ENCODE peak calls at places on chromosomes 4 and X, in eight cellular contexts. One of them, this sample, is unnamed. For H3K4me1 and H3K36me3, the result is how much of the 10 kb centered on the place peaks cover.

GRCh38 chrX:103864886-103865534 is 33.0 kb upstream of the RAB9B start:
- DNase-seq in neuronal stem cell: no peak
- DNase-seq in GM23248: peak
- DNase-seq in aorta: no peak
- DNase-seq in colonic mucosa: no peak
- DNase-seq in SK-N-SH: no peak
- DNase-seq in tibial artery: no peak
- DNase-seq in MM.1S: no peak
- DNase-seq in this sample: no peak

GRCh38 chrX:7586126-7586525 is 256.8 kb upstream of the VCX start:
- DNase-seq in aorta: no peak
- DNase-seq in SK-N-SH: peak
- DNase-seq in colonic mucosa: no peak
- DNase-seq in neuronal stem cell: peak
- DNase-seq in tibial artery: no peak
- DNase-seq in GM23248: peak
- DNase-seq in MM.1S: peak
- DNase-seq in this sample: no peak

GRCh38 chr4:28209371-28209924 is 1348.8 kb downstream of the STIM2 start:
- DNase-seq in neuronal stem cell: no peak
- DNase-seq in MM.1S: no peak
- DNase-seq in GM23248: no peak
- DNase-seq in colonic mucosa: no peak
- DNase-seq in tibial artery: no peak
- DNase-seq in SK-N-SH: no peak
- DNase-seq in aorta: no peak
- DNase-seq in this sample: no peak

GRCh38 chrX:97728225-97728624 is 844.5 kb downstream of the RPA4 start:
- DNase-seq in colonic mucosa: no peak
- DNase-seq in neuronal stem cell: no peak
- DNase-seq in aorta: no peak
- DNase-seq in SK-N-SH: no peak
- DNase-seq in tibial artery: no peak
- DNase-seq in MM.1S: no peak
- DNase-seq in GM23248: no peak
- DNase-seq in this sample: no peak

GRCh38 chr4:104677122-104677521 is 182.4 kb upstream of the CXXC4 start:
- DNase-seq in aorta: no peak
- DNase-seq in MM.1S: no peak
- DNase-seq in SK-N-SH: no peak
- DNase-seq in neuronal stem cell: peak
- DNase-seq in tibial artery: no peak
- DNase-seq in colonic mucosa: peak
- DNase-seq in GM23248: no peak
- DNase-seq in this sample: peak

GRCh38 chr4:74920704-74921103 is 12.2 kb upstream of the PARM1 start:
- DNase-seq in SK-N-SH: no peak
- DNase-seq in neuronal stem cell: no peak
- DNase-seq in GM23248: no peak
- DNase-seq in tibial artery: no peak
- DNase-seq in MM.1S: no peak
- DNase-seq in aorta: no peak
- DNase-seq in colonic mucosa: no peak
- DNase-seq in this sample: no peak

GRCh38 chr4:10008208-10009005 is 12.9 kb downstream of the SLC2A9 start:
- DNase-seq in GM23248: peak
- DNase-seq in MM.1S: no peak
- DNase-seq in colonic mucosa: no peak
- DNase-seq in tibial artery: no peak
- DNase-seq in neuronal stem cell: no peak
- DNase-seq in aorta: no peak
- DNase-seq in SK-N-SH: peak
- DNase-seq in this sample: no peak

GRCh38 chrX:144946696-144947095 is 300.6 kb upstream of the SPANXN1 start:
- DNase-seq in colonic mucosa: no peak
- DNase-seq in neuronal stem cell: no peak
- DNase-seq in GM23248: no peak
- DNase-seq in tibial artery: no peak
- DNase-seq in aorta: no peak
- DNase-seq in MM.1S: no peak
- DNase-seq in SK-N-SH: no peak
- DNase-seq in this sample: no peak

GRCh38 chrX:37330642-37331041 is 18.5 kb upstream of the PRRG1 start:
- DNase-seq in SK-N-SH: no peak
- DNase-seq in aorta: no peak
- DNase-seq in GM23248: no peak
- DNase-seq in colonic mucosa: no peak
- DNase-seq in neuronal stem cell: no peak
- DNase-seq in MM.1S: no peak
- DNase-seq in tibial artery: no peak
- DNase-seq in this sample: no peak

GRCh38 chr4:14767142-14767541 is 235.1 kb upstream of the CPEB2 start:
- DNase-seq in GM23248: no peak
- DNase-seq in neuronal stem cell: no peak
- DNase-seq in SK-N-SH: no peak
- DNase-seq in tibial artery: no peak
- DNase-seq in MM.1S: peak
- DNase-seq in colonic mucosa: no peak
- DNase-seq in aorta: no peak
- DNase-seq in this sample: no peak

GRCh38 chr4:101157415-101158135 is 189.8 kb downstream of the PPP3CA start:
- DNase-seq in GM23248: peak
- DNase-seq in MM.1S: no peak
- DNase-seq in aorta: no peak
- DNase-seq in colonic mucosa: no peak
- DNase-seq in neuronal stem cell: no peak
- DNase-seq in tibial artery: no peak
- DNase-seq in SK-N-SH: no peak
- DNase-seq in this sample: no peak

GRCh38 chrX:134868766-134869495 is 121.9 kb upstream of the SMIM10 start:
- DNase-seq in tibial artery: no peak
- DNase-seq in aorta: no peak
- DNase-seq in neuronal stem cell: no peak
- DNase-seq in GM23248: peak
- DNase-seq in SK-N-SH: no peak
- DNase-seq in MM.1S: no peak
- DNase-seq in colonic mucosa: no peak
- DNase-seq in this sample: no peak

GRCh38 chrX:154295664-154296310 is at the start of gene TKTL1:
- DNase-seq in SK-N-SH: no peak
- DNase-seq in aorta: no peak
- DNase-seq in neuronal stem cell: no peak
- DNase-seq in GM23248: no peak
- DNase-seq in colonic mucosa: no peak
- DNase-seq in MM.1S: no peak
- DNase-seq in tibial artery: no peak
- DNase-seq in this sample: no peak

GRCh38 chr4:147480891-147481576 is at the start of gene EDNRA:
- DNase-seq in SK-N-SH: peak
- DNase-seq in tibial artery: peak
- DNase-seq in GM23248: peak
- DNase-seq in MM.1S: no peak
- DNase-seq in neuronal stem cell: peak
- DNase-seq in aorta: peak
- DNase-seq in colonic mucosa: no peak
- DNase-seq in this sample: no peak

GRCh38 chrX:45187731-45188130 is 12.9 kb downstream of the DIPK2B start:
- DNase-seq in GM23248: peak
- DNase-seq in SK-N-SH: no peak
- DNase-seq in tibial artery: no peak
- DNase-seq in aorta: no peak
- DNase-seq in colonic mucosa: no peak
- DNase-seq in neuronal stem cell: no peak
- DNase-seq in MM.1S: no peak
- DNase-seq in this sample: no peak

GRCh38 chr4:10123227-10124101 is 6.9 kb upstream of the WDR1 start:
- DNase-seq in neuronal stem cell: no peak
- DNase-seq in colonic mucosa: peak
- DNase-seq in aorta: no peak
- DNase-seq in GM23248: no peak
- DNase-seq in MM.1S: peak
- DNase-seq in tibial artery: no peak
- DNase-seq in SK-N-SH: peak
- DNase-seq in this sample: peak

GRCh38 chrX:126701380-126701779 is 118.1 kb upstream of the PRR32 start:
- DNase-seq in neuronal stem cell: no peak
- DNase-seq in aorta: no peak
- DNase-seq in SK-N-SH: no peak
- DNase-seq in GM23248: no peak
- DNase-seq in MM.1S: no peak
- DNase-seq in colonic mucosa: no peak
- DNase-seq in tibial artery: no peak
- DNase-seq in this sample: no peak

GRCh38 chr4:138255917-138256597 is 13.9 kb upstream of the SLC7A11 start:
- DNase-seq in neuronal stem cell: no peak
- DNase-seq in SK-N-SH: no peak
- DNase-seq in MM.1S: no peak
- DNase-seq in GM23248: no peak
- DNase-seq in colonic mucosa: no peak
- DNase-seq in aorta: no peak
- DNase-seq in tibial artery: no peak
- DNase-seq in this sample: no peak
- H3K4me1 ChIP-seq in neuronal stem cell: under half
- H3K4me1 ChIP-seq in SK-N-SH: under half
- H3K4me1 ChIP-seq in MM.1S: under half
- H3K4me1 ChIP-seq in GM23248: under half
- H3K4me1 ChIP-seq in colonic mucosa: under half
- H3K4me1 ChIP-seq in aorta: under half
- H3K4me1 ChIP-seq in tibial artery: under half
- H3K4me1 ChIP-seq in this sample: under half

GRCh38 chr4:39758176-39758575 is 60.2 kb downstream of the UBE2K start:
- DNase-seq in GM23248: no peak
- DNase-seq in SK-N-SH: no peak
- DNase-seq in colonic mucosa: no peak
- DNase-seq in MM.1S: no peak
- DNase-seq in neuronal stem cell: no peak
- DNase-seq in tibial artery: no peak
- DNase-seq in aorta: no peak
- DNase-seq in this sample: no peak
- H3K36me3 ChIP-seq in GM23248: under half
- H3K36me3 ChIP-seq in SK-N-SH: half or more
- H3K36me3 ChIP-seq in colonic mucosa: under half
- H3K36me3 ChIP-seq in MM.1S: under half
- H3K36me3 ChIP-seq in neuronal stem cell: under half
- H3K36me3 ChIP-seq in tibial artery: under half
- H3K36me3 ChIP-seq in aorta: under half
- H3K36me3 ChIP-seq in this sample: under half

GRCh38 chr4:61817071-61817470 is 616.9 kb downstream of the ADGRL3 start:
- DNase-seq in neuronal stem cell: no peak
- DNase-seq in MM.1S: no peak
- DNase-seq in SK-N-SH: no peak
- DNase-seq in colonic mucosa: no peak
- DNase-seq in tibial artery: no peak
- DNase-seq in GM23248: no peak
- DNase-seq in aorta: no peak
- DNase-seq in this sample: no peak

DNA sequence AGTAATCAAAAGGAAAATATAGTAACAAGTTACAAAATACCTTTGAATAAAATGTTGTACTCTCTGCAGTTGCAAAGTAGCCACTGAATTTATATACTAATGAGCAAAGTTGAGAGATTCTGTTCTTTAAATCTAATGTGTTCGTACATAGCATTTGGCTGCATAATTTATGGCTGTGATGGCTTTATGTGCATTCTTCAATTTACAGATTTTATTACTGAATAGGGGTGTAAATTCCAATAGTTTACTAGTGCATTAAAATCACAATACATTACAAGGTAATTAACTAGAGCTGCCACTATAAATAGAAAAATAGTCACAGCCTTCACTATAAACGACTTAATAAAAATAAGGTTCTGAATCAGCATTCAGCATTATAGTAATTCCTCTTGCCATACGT is 620.0 kb downstream of the ADGRL3 start:
- DNase-seq in aorta: no peak
- DNase-seq in tibial artery: no peak
- DNase-seq in GM23248: no peak
- DNase-seq in colonic mucosa: no peak
- DNase-seq in SK-N-SH: no peak
- DNase-seq in neuronal stem cell: no peak
- DNase-seq in MM.1S: no peak
- DNase-seq in this sample: no peak
- H3K27ac ChIP-seq in aorta: no peak
- H3K27ac ChIP-seq in tibial artery: no peak
- H3K27ac ChIP-seq in GM23248: no peak
- H3K27ac ChIP-seq in colonic mucosa: no peak
- H3K27ac ChIP-seq in SK-N-SH: no peak
- H3K27ac ChIP-seq in neuronal stem cell: no peak
- H3K27ac ChIP-seq in MM.1S: no peak
- H3K27ac ChIP-seq in this sample: no peak

GRCh38 chrX:112841114-112841819 is 636 bp upstream of the AMOT start:
- DNase-seq in tibial artery: peak
- DNase-seq in MM.1S: peak
- DNase-seq in colonic mucosa: peak
- DNase-seq in GM23248: peak
- DNase-seq in neuronal stem cell: peak
- DNase-seq in SK-N-SH: peak
- DNase-seq in aorta: peak
- DNase-seq in this sample: peak

GRCh38 chrX:112837531-112837930 is 3.1 kb downstream of the AMOT start:
- DNase-seq in aorta: no peak
- DNase-seq in neuronal stem cell: peak
- DNase-seq in tibial artery: no peak
- DNase-seq in MM.1S: no peak
- DNase-seq in GM23248: no peak
- DNase-seq in colonic mucosa: no peak
- DNase-seq in SK-N-SH: no peak
- DNase-seq in this sample: no peak

GRCh38 chrX:112841820-112842157 is 1.2 kb upstream of the AMOT start:
- DNase-seq in colonic mucosa: no peak
- DNase-seq in neuronal stem cell: no peak
- DNase-seq in tibial artery: no peak
- DNase-seq in MM.1S: no peak
- DNase-seq in GM23248: no peak
- DNase-seq in SK-N-SH: no peak
- DNase-seq in aorta: no peak
- DNase-seq in this sample: no peak

GRCh38 chrX:112839856-112840255 is 775 bp downstream of the AMOT start:
- DNase-seq in colonic mucosa: no peak
- DNase-seq in MM.1S: no peak
- DNase-seq in tibial artery: no peak
- DNase-seq in neuronal stem cell: no peak
- DNase-seq in SK-N-SH: no peak
- DNase-seq in aorta: no peak
- DNase-seq in GM23248: no peak
- DNase-seq in this sample: no peak

DNA sequence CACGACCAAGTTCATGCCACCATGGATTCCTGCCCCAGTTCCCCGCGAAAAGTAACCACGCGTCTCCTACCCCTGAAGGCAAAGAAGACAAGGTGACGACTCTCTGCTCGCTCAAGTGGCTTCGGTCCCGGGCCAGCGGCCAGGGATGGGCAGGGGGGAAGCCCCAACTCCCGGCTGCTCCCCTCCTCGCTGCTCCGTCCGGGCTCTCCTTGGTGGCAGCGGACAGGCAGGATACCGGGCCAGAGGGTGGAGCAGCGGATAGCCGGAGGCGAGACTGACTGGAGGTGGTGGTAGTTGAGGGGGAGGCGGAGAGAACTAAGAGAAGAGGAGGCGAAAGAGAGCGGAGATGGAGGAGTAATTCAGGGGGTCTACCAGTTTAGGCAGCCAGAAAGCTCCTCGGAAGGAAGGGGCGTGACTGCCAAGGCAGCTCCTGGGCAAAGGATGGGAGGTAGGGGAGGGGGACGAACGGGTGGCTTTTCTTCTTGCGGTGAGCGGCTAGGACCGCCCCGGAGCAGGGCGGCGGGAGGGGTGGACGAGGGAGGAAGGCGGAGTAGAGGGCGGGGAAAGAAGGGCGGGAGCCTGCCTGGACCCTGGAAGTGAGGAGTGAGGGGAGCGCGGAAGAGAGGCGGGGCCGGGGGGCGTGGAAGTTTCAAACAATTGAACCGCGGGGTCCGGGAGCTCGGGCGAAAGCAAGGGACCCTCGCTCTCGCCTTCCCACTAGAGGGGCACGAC is at the start of gene AMOT:
- DNase-seq in GM23248: peak
- DNase-seq in neuronal stem cell: peak
- DNase-seq in MM.1S: peak
- DNase-seq in colonic mucosa: peak
- DNase-seq in tibial artery: peak
- DNase-seq in aorta: peak
- DNase-seq in SK-N-SH: peak
- DNase-seq in this sample: peak
- H3K4me1 ChIP-seq in GM23248: under half
- H3K4me1 ChIP-seq in neuronal stem cell: under half
- H3K4me1 ChIP-seq in MM.1S: under half
- H3K4me1 ChIP-seq in colonic mucosa: under half
- H3K4me1 ChIP-seq in tibial artery: under half
- H3K4me1 ChIP-seq in aorta: under half
- H3K4me1 ChIP-seq in SK-N-SH: under half
- H3K4me1 ChIP-seq in this sample: under half

This sample was measured in transverse colon.